ENCODE peak calls at places on chromosomes 5 and 9, in five cellular contexts. One of them, this sample, is unnamed.

GRCh38 chr9:20125721-20126120 is 336.9 kb upstream of the SLC24A2 start:
- DNase-seq in HepG2: no peak
- DNase-seq in GM12878: no peak
- DNase-seq in SK-N-SH: peak; percentile 3
- DNase-seq in K562: no peak
- DNase-seq in this sample: no peak

GRCh38 chr9:22416692-22417060 is 29.9 kb upstream of the DMRTA1 start:
- DNase-seq in K562: no peak
- DNase-seq in HepG2: no peak
- DNase-seq in SK-N-SH: no peak
- DNase-seq in GM12878: no peak
- DNase-seq in this sample: no peak

GRCh38 chr5:57537831-57538230 is 55.2 kb upstream of the ACTBL2 start:
- DNase-seq in K562: no peak
- DNase-seq in GM12878: no peak
- DNase-seq in HepG2: no peak
- DNase-seq in SK-N-SH: no peak
- DNase-seq in this sample: no peak

GRCh38 chr9:33695856-33696255 is 99.5 kb upstream of the PRSS3 start:
- DNase-seq in SK-N-SH: no peak
- DNase-seq in HepG2: no peak
- DNase-seq in K562: no peak
- DNase-seq in GM12878: no peak
- DNase-seq in this sample: no peak

GRCh38 chr9:124794902-124795491 is 18.1 kb downstream of the OLFML2A start:
- DNase-seq in SK-N-SH: no peak
- DNase-seq in HepG2: peak; percentile 88
- DNase-seq in GM12878: no peak
- DNase-seq in K562: peak; percentile 76
- DNase-seq in this sample: peak; percentile 51

GRCh38 chr5:107457138-107457537 is 213.6 kb downstream of the EFNA5 start:
- DNase-seq in GM12878: no peak
- DNase-seq in SK-N-SH: no peak
- DNase-seq in K562: no peak
- DNase-seq in HepG2: no peak
- DNase-seq in this sample: no peak

GRCh38 chr9:101184813-101185278 is 156.3 kb downstream of the PLPPR1 start:
- DNase-seq in K562: no peak
- DNase-seq in SK-N-SH: no peak
- DNase-seq in HepG2: peak; percentile 93
- DNase-seq in GM12878: no peak
- DNase-seq in this sample: no peak

GRCh38 chr5:126003309-126003708 is 419.9 kb upstream of the GRAMD2B start:
- DNase-seq in K562: no peak
- DNase-seq in HepG2: no peak
- DNase-seq in SK-N-SH: no peak
- DNase-seq in GM12878: no peak
- DNase-seq in this sample: no peak

GRCh38 chr9:18067553-18068120 is 406.3 kb upstream of the ADAMTSL1 start:
- DNase-seq in GM12878: no peak
- DNase-seq in SK-N-SH: no peak
- DNase-seq in K562: no peak
- DNase-seq in HepG2: no peak
- DNase-seq in this sample: no peak

GRCh38 chr5:176166427-176166826 is 71.8 kb upstream of the SIMC1 start:
- DNase-seq in GM12878: no peak
- DNase-seq in SK-N-SH: no peak
- DNase-seq in HepG2: no peak
- DNase-seq in K562: no peak
- DNase-seq in this sample: peak; percentile 22

GRCh38 chr9:109086221-109086620 is 33.5 kb downstream of the TMEM245 start:
- DNase-seq in HepG2: no peak
- DNase-seq in K562: no peak
- DNase-seq in GM12878: peak; percentile 38
- DNase-seq in SK-N-SH: no peak
- DNase-seq in this sample: no peak

GRCh38 chr5:92402045-92402444 is 1018.9 kb upstream of the ARRDC3 start:
- DNase-seq in K562: no peak
- DNase-seq in GM12878: no peak
- DNase-seq in SK-N-SH: no peak
- DNase-seq in HepG2: no peak
- DNase-seq in this sample: no peak

GRCh38 chr9:76905984-76906861 is at the start of gene PRUNE2:
- DNase-seq in K562: peak; percentile 8
- DNase-seq in GM12878: no peak
- DNase-seq in SK-N-SH: peak; percentile 35
- DNase-seq in HepG2: no peak
- DNase-seq in this sample: no peak

GRCh38 chr9:18385676-18386075 is 88.3 kb upstream of the ADAMTSL1 start:
- DNase-seq in GM12878: no peak
- DNase-seq in HepG2: no peak
- DNase-seq in SK-N-SH: no peak
- DNase-seq in K562: no peak
- DNase-seq in this sample: no peak

GRCh38 chr9:124659099-124659659 is 111.9 kb downstream of the NR6A1 start:
- DNase-seq in SK-N-SH: peak; percentile 71
- DNase-seq in HepG2: peak; percentile 93
- DNase-seq in K562: peak; percentile 97
- DNase-seq in GM12878: peak; percentile 81
- DNase-seq in this sample: no peak

GRCh38 chr9:124280176-124280691 is 22.5 kb downstream of the NEK6 start:
- DNase-seq in HepG2: no peak
- DNase-seq in GM12878: no peak
- DNase-seq in K562: no peak
- DNase-seq in SK-N-SH: no peak
- DNase-seq in this sample: no peak

GRCh38 chr5:173954671-173955605 is 34.0 kb upstream of the C5orf47 start:
- DNase-seq in SK-N-SH: no peak
- DNase-seq in HepG2: no peak
- DNase-seq in K562: no peak
- DNase-seq in GM12878: no peak
- DNase-seq in this sample: no peak

GRCh38 chr5:8176101-8176693 is 307.2 kb downstream of the MTRR start:
- DNase-seq in K562: no peak
- DNase-seq in HepG2: no peak
- DNase-seq in SK-N-SH: no peak
- DNase-seq in GM12878: no peak
- DNase-seq in this sample: no peak

GRCh38 chr5:3400659-3401058 is 195.0 kb upstream of the IRX1 start:
- DNase-seq in GM12878: no peak
- DNase-seq in HepG2: no peak
- DNase-seq in SK-N-SH: no peak
- DNase-seq in K562: no peak
- DNase-seq in this sample: no peak

GRCh38 chr9:111966324-111966723 is 69.7 kb downstream of the UGCG start:
- DNase-seq in K562: peak; percentile 65
- DNase-seq in GM12878: no peak
- DNase-seq in SK-N-SH: no peak
- DNase-seq in HepG2: no peak
- DNase-seq in this sample: no peak

GRCh38 chr5:136062563-136063274 is 33.9 kb downstream of the TGFBI start:
- DNase-seq in K562: peak; percentile 69
- DNase-seq in HepG2: peak; percentile 69
- DNase-seq in GM12878: no peak
- DNase-seq in SK-N-SH: no peak
- DNase-seq in this sample: peak; percentile 77

GRCh38 chr5:57987552-57987951 is 472.3 kb downstream of the PLK2 start:
- DNase-seq in GM12878: no peak
- DNase-seq in K562: no peak
- DNase-seq in SK-N-SH: no peak
- DNase-seq in HepG2: no peak
- DNase-seq in this sample: no peak

GRCh38 chr9:137276757-137277328 is 683 bp upstream of the TOR4A start:
- DNase-seq in GM12878: no peak
- DNase-seq in K562: peak; percentile 93
- DNase-seq in SK-N-SH: no peak
- DNase-seq in HepG2: peak; percentile 76
- DNase-seq in this sample: no peak

GRCh38 chr9:9791621-9792020 is 821.2 kb downstream of the PTPRD start:
- DNase-seq in K562: no peak
- DNase-seq in SK-N-SH: no peak
- DNase-seq in GM12878: no peak
- DNase-seq in HepG2: no peak
- DNase-seq in this sample: no peak

GRCh38 chr5:16574789-16575785 is 41.7 kb downstream of the RETREG1 start:
- DNase-seq in K562: no peak
- DNase-seq in GM12878: no peak
- DNase-seq in SK-N-SH: no peak
- DNase-seq in HepG2: no peak
- DNase-seq in this sample: no peak

GRCh38 chr5:103487253-103487652 is 75.3 kb downstream of the NUDT12 start:
- DNase-seq in HepG2: no peak
- DNase-seq in K562: no peak
- DNase-seq in GM12878: no peak
- DNase-seq in SK-N-SH: peak; percentile 43
- DNase-seq in this sample: no peak

GRCh38 chr9:2159521-2160417 is 144.6 kb downstream of the SMARCA2 start:
- DNase-seq in HepG2: no peak
- DNase-seq in SK-N-SH: no peak
- DNase-seq in K562: no peak
- DNase-seq in GM12878: no peak
- DNase-seq in this sample: no peak

GRCh38 chr5:44321176-44321575 is 68.0 kb downstream of the FGF10 start:
- DNase-seq in HepG2: no peak
- DNase-seq in GM12878: no peak
- DNase-seq in K562: no peak
- DNase-seq in SK-N-SH: no peak
- DNase-seq in this sample: no peak

GRCh38 chr9:33404782-33405362 is 2.5 kb upstream of the AQP7 start:
- DNase-seq in K562: no peak
- DNase-seq in HepG2: no peak
- DNase-seq in GM12878: no peak
- DNase-seq in SK-N-SH: no peak
- DNase-seq in this sample: no peak

GRCh38 chr5:155728857-155729683 is 597.9 kb upstream of the SGCD start:
- DNase-seq in K562: no peak
- DNase-seq in GM12878: no peak
- DNase-seq in HepG2: no peak
- DNase-seq in SK-N-SH: peak; percentile 25
- DNase-seq in this sample: no peak
- TF ChIP-seq JUND in K562: no peak
- TF ChIP-seq JUND in GM12878: no peak
- TF ChIP-seq JUND in HepG2: no peak
- TF ChIP-seq JUND in SK-N-SH: no peak
- TF ChIP-seq JUND in this sample: no peak

GRCh38 chr9:94554439-94555331 is at the start of gene PCAT7:
- DNase-seq in GM12878: peak; percentile 12
- DNase-seq in HepG2: peak; percentile 84
- DNase-seq in K562: peak; percentile 81
- DNase-seq in SK-N-SH: peak; percentile 56
- DNase-seq in this sample: peak; percentile 74
- TF ChIP-seq REST in GM12878: no peak
- TF ChIP-seq REST in HepG2: peak; percentile 16
- TF ChIP-seq REST in K562: no peak
- TF ChIP-seq REST in SK-N-SH: no peak
- TF ChIP-seq REST in this sample: no peak

GRCh38 chr9:93591706-93592388 is 15.5 kb downstream of the PHF2 start:
- DNase-seq in GM12878: no peak
- DNase-seq in K562: no peak
- DNase-seq in SK-N-SH: peak; percentile 50
- DNase-seq in HepG2: no peak
- DNase-seq in this sample: no peak
- TF ChIP-seq JUND in GM12878: no peak
- TF ChIP-seq JUND in K562: no peak
- TF ChIP-seq JUND in SK-N-SH: no peak
- TF ChIP-seq JUND in HepG2: no peak
- TF ChIP-seq JUND in this sample: no peak

DNA sequence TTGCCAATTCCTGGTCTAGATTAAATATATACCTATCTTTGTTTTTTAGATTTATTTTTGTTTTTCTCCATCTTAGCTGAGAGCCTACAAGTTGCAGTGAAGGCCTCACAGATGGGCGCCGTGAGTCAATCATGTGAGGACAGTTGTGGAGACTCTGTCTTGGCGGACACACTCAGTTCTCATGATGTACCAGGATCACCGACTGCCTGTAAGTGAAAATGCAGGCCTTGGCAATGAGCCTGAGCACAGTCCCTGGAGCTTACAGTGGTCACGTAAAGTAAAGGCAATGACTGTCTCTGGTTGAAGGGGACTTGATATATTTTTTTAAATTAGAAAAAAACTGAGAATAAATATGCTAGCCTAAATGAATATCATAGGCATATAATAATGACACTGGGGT is 271.9 kb downstream of the ARHGEF28 start:
- DNase-seq in K562: no peak
- DNase-seq in GM12878: no peak
- DNase-seq in HepG2: no peak
- DNase-seq in SK-N-SH: no peak
- DNase-seq in this sample: no peak
- TF ChIP-seq REST in K562: no peak
- TF ChIP-seq REST in GM12878: no peak
- TF ChIP-seq REST in HepG2: no peak
- TF ChIP-seq REST in SK-N-SH: no peak
- TF ChIP-seq REST in this sample: no peak

This sample was measured in HCT116.